ENCODE peak calls at places on chromosome 13, in nine cellular contexts. One of them, this sample, is unnamed.

GRCh38 chr13:49113526-49114286 is 106.4 kb upstream of the MLNR start:
- DNase-seq in mesothelial cell of epicardium: no peak
- DNase-seq in testis: no peak
- DNase-seq in fibroblast of the aortic adventitia: peak
- DNase-seq in IMR-90: peak
- DNase-seq in neural crest cell: no peak
- DNase-seq in AG09319: peak
- DNase-seq in astrocyte: peak
- DNase-seq in fibroblast of lung: peak
- DNase-seq in this sample: no peak

GRCh38 chr13:101845501-101846012 is 393.1 kb downstream of the ITGBL1 start:
- DNase-seq in mesothelial cell of epicardium: no peak
- DNase-seq in testis: no peak
- DNase-seq in fibroblast of the aortic adventitia: no peak
- DNase-seq in IMR-90: peak
- DNase-seq in neural crest cell: no peak
- DNase-seq in AG09319: no peak
- DNase-seq in astrocyte: no peak
- DNase-seq in fibroblast of lung: no peak
- DNase-seq in this sample: peak

GRCh38 chr13:21879263-21879914 is 208.5 kb downstream of the FGF9 start:
- DNase-seq in mesothelial cell of epicardium: no peak
- DNase-seq in testis: no peak
- DNase-seq in fibroblast of the aortic adventitia: no peak
- DNase-seq in IMR-90: no peak
- DNase-seq in neural crest cell: no peak
- DNase-seq in AG09319: no peak
- DNase-seq in astrocyte: no peak
- DNase-seq in fibroblast of lung: no peak
- DNase-seq in this sample: no peak

GRCh38 chr13:91381371-91381770 is 17.1 kb upstream of the GPC5 start:
- DNase-seq in mesothelial cell of epicardium: no peak
- DNase-seq in testis: peak
- DNase-seq in fibroblast of the aortic adventitia: peak
- DNase-seq in IMR-90: peak
- DNase-seq in neural crest cell: no peak
- DNase-seq in AG09319: no peak
- DNase-seq in astrocyte: peak
- DNase-seq in fibroblast of lung: peak
- DNase-seq in this sample: no peak

GRCh38 chr13:46386996-46387851 is at the start of gene RUBCNL:
- DNase-seq in mesothelial cell of epicardium: peak
- DNase-seq in testis: peak
- DNase-seq in fibroblast of the aortic adventitia: no peak
- DNase-seq in IMR-90: no peak
- DNase-seq in neural crest cell: peak
- DNase-seq in AG09319: no peak
- DNase-seq in astrocyte: no peak
- DNase-seq in fibroblast of lung: peak
- DNase-seq in this sample: peak

GRCh38 chr13:73450583-73450982 is 391.8 kb downstream of the KLF5 start:
- DNase-seq in mesothelial cell of epicardium: no peak
- DNase-seq in testis: no peak
- DNase-seq in fibroblast of the aortic adventitia: no peak
- DNase-seq in IMR-90: peak
- DNase-seq in neural crest cell: no peak
- DNase-seq in AG09319: no peak
- DNase-seq in astrocyte: peak
- DNase-seq in fibroblast of lung: no peak
- DNase-seq in this sample: no peak

GRCh38 chr13:25575562-25575961 is 203.8 kb downstream of the ATP8A2 start:
- DNase-seq in mesothelial cell of epicardium: no peak
- DNase-seq in testis: no peak
- DNase-seq in fibroblast of the aortic adventitia: no peak
- DNase-seq in IMR-90: no peak
- DNase-seq in neural crest cell: no peak
- DNase-seq in AG09319: no peak
- DNase-seq in astrocyte: no peak
- DNase-seq in fibroblast of lung: no peak
- DNase-seq in this sample: no peak

GRCh38 chr13:71477735-71478134 is 389.3 kb downstream of the DACH1 start:
- DNase-seq in mesothelial cell of epicardium: no peak
- DNase-seq in testis: no peak
- DNase-seq in fibroblast of the aortic adventitia: no peak
- DNase-seq in IMR-90: no peak
- DNase-seq in neural crest cell: no peak
- DNase-seq in AG09319: no peak
- DNase-seq in astrocyte: no peak
- DNase-seq in fibroblast of lung: no peak
- DNase-seq in this sample: no peak

GRCh38 chr13:108060111-108060510 is 155.2 kb downstream of the LIG4 start:
- DNase-seq in mesothelial cell of epicardium: no peak
- DNase-seq in testis: no peak
- DNase-seq in fibroblast of the aortic adventitia: no peak
- DNase-seq in IMR-90: no peak
- DNase-seq in neural crest cell: no peak
- DNase-seq in AG09319: no peak
- DNase-seq in astrocyte: no peak
- DNase-seq in fibroblast of lung: no peak
- DNase-seq in this sample: no peak

GRCh38 chr13:83183439-83184149 is 698.7 kb downstream of the SLITRK1 start:
- DNase-seq in mesothelial cell of epicardium: no peak
- DNase-seq in testis: peak
- DNase-seq in fibroblast of the aortic adventitia: no peak
- DNase-seq in IMR-90: no peak
- DNase-seq in neural crest cell: no peak
- DNase-seq in AG09319: no peak
- DNase-seq in astrocyte: no peak
- DNase-seq in fibroblast of lung: no peak
- DNase-seq in this sample: no peak

GRCh38 chr13:23918208-23918607 is 20.9 kb upstream of the C1QTNF9B start:
- DNase-seq in mesothelial cell of epicardium: no peak
- DNase-seq in testis: no peak
- DNase-seq in fibroblast of the aortic adventitia: no peak
- DNase-seq in IMR-90: peak
- DNase-seq in neural crest cell: no peak
- DNase-seq in AG09319: no peak
- DNase-seq in astrocyte: peak
- DNase-seq in fibroblast of lung: no peak
- DNase-seq in this sample: no peak

DNA sequence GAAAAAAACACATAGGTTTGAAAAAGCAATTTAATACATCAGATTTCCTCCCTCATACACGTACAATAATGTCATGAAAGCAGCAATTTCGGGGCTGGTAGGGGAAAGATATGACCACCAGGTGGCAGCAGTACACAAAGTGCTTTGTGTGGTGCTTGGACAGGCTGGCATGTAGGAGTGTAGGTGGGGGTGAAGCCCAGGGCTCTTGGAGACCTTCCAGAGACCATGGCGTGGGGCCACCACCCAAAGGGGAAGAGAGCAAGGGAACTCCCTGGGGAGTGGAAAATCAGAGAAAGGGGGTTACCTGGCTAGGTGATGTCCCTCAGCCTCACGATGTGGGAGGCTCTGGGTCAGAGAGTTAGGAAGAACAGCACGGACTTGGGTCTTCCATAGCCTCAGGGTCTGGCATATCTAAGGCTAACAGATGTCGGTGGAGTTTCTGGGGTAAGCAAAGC is 11.8 kb upstream of the CCNA1 start:
- DNase-seq in mesothelial cell of epicardium: peak
- DNase-seq in testis: peak
- DNase-seq in fibroblast of the aortic adventitia: peak
- DNase-seq in IMR-90: peak
- DNase-seq in neural crest cell: peak
- DNase-seq in AG09319: peak
- DNase-seq in astrocyte: peak
- DNase-seq in fibroblast of lung: peak
- DNase-seq in this sample: peak
- TF ChIP-seq CTCF in mesothelial cell of epicardium: peak
- TF ChIP-seq CTCF in testis: peak
- TF ChIP-seq CTCF in fibroblast of the aortic adventitia: peak
- TF ChIP-seq CTCF in IMR-90: peak
- TF ChIP-seq CTCF in neural crest cell: peak
- TF ChIP-seq CTCF in AG09319: peak
- TF ChIP-seq CTCF in astrocyte: peak
- TF ChIP-seq CTCF in fibroblast of lung: peak
- TF ChIP-seq CTCF in this sample: peak

DNA sequence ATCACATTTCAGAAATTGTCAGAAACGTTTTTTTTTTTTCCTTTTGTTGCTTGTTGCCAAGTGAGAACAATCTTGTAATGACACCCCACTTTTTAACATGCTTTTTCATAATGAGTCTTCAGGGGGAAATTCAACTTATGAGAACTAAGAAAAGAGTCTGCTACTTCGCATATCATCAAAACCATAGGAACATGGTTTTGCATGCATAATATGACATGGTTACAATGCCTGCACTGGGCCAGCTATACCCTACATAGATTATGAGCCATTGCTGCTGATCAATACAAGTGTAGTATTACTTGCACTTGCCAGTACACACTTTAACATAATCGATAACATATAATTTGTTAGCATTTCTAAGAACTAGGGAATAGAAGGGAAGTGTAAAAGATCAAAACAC is 191.0 kb upstream of the NBEA start:
- DNase-seq in mesothelial cell of epicardium: no peak
- DNase-seq in testis: no peak
- DNase-seq in fibroblast of the aortic adventitia: no peak
- DNase-seq in IMR-90: no peak
- DNase-seq in neural crest cell: no peak
- DNase-seq in AG09319: no peak
- DNase-seq in astrocyte: no peak
- DNase-seq in fibroblast of lung: no peak
- DNase-seq in this sample: no peak
- TF ChIP-seq CTCF in mesothelial cell of epicardium: no peak
- TF ChIP-seq CTCF in testis: no peak
- TF ChIP-seq CTCF in fibroblast of the aortic adventitia: no peak
- TF ChIP-seq CTCF in IMR-90: no peak
- TF ChIP-seq CTCF in neural crest cell: no peak
- TF ChIP-seq CTCF in AG09319: no peak
- TF ChIP-seq CTCF in astrocyte: no peak
- TF ChIP-seq CTCF in fibroblast of lung: no peak
- TF ChIP-seq CTCF in this sample: no peak

GRCh38 chr13:76885203-76886004 is 801 bp downstream of the KCTD12 start:
- DNase-seq in mesothelial cell of epicardium: peak
- DNase-seq in testis: peak
- DNase-seq in fibroblast of the aortic adventitia: peak
- DNase-seq in IMR-90: peak
- DNase-seq in neural crest cell: peak
- DNase-seq in AG09319: no peak
- DNase-seq in astrocyte: peak
- DNase-seq in fibroblast of lung: peak
- DNase-seq in this sample: peak

GRCh38 chr13:76884571-76885202 is 1.5 kb downstream of the KCTD12 start:
- DNase-seq in mesothelial cell of epicardium: no peak
- DNase-seq in testis: peak
- DNase-seq in fibroblast of the aortic adventitia: peak
- DNase-seq in IMR-90: peak
- DNase-seq in neural crest cell: no peak
- DNase-seq in AG09319: no peak
- DNase-seq in astrocyte: peak
- DNase-seq in fibroblast of lung: peak
- DNase-seq in this sample: no peak

GRCh38 chr13:76887070-76887563 is 912 bp upstream of the KCTD12 start:
- DNase-seq in mesothelial cell of epicardium: no peak
- DNase-seq in testis: peak
- DNase-seq in fibroblast of the aortic adventitia: no peak
- DNase-seq in IMR-90: no peak
- DNase-seq in neural crest cell: peak
- DNase-seq in AG09319: no peak
- DNase-seq in astrocyte: peak
- DNase-seq in fibroblast of lung: no peak
- DNase-seq in this sample: peak

GRCh38 chr13:76886005-76886291 is 257 bp downstream of the KCTD12 start:
- DNase-seq in mesothelial cell of epicardium: no peak
- DNase-seq in testis: peak
- DNase-seq in fibroblast of the aortic adventitia: no peak
- DNase-seq in IMR-90: no peak
- DNase-seq in neural crest cell: no peak
- DNase-seq in AG09319: no peak
- DNase-seq in astrocyte: no peak
- DNase-seq in fibroblast of lung: no peak
- DNase-seq in this sample: no peak

DNA sequence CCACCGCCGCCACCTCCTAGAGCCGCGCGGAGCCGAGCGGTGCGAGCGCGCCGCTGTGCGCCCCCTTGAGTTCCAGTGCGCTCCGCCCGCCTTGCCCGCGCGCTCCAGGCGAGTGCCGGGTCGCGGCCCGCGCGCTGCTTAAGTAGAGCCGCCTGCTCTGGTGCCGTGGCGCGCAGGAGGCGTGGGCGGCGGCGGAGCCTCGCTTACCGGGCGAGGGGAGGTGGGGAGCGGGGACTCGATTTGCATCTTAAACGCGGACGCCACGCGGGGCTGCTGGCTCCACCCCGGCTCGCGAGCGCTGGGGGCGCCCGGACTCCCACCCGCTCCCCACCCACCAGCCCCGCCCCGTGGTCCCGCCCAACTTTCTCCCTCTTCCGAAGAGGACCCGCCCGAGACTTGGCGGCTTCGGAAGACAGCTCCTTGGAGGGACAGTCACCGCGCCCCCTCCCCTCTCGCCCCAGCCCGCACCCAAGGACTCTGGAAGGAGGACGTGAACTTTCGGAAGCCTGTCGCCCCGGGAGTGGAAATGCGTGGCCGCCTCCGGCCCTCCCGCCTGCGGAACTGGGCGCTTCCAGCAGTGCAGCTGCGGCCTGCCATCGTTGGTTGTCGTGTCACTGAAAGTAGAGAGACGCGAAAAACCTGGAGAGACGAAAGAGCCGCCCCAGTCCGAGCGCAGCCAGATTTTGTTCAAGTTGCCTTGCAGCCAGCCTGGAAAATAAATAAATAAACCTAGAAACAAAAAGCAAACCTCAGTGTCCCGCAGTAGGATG is at the start of gene KCTD12:
- DNase-seq in mesothelial cell of epicardium: peak
- DNase-seq in testis: peak
- DNase-seq in fibroblast of the aortic adventitia: peak
- DNase-seq in IMR-90: peak
- DNase-seq in neural crest cell: peak
- DNase-seq in AG09319: peak
- DNase-seq in astrocyte: peak
- DNase-seq in fibroblast of lung: peak
- DNase-seq in this sample: peak
- TF ChIP-seq CTCF in mesothelial cell of epicardium: no peak
- TF ChIP-seq CTCF in testis: peak
- TF ChIP-seq CTCF in fibroblast of the aortic adventitia: peak
- TF ChIP-seq CTCF in IMR-90: peak
- TF ChIP-seq CTCF in neural crest cell: peak
- TF ChIP-seq CTCF in AG09319: peak
- TF ChIP-seq CTCF in astrocyte: no peak
- TF ChIP-seq CTCF in fibroblast of lung: no peak
- TF ChIP-seq CTCF in this sample: peak

DNA sequence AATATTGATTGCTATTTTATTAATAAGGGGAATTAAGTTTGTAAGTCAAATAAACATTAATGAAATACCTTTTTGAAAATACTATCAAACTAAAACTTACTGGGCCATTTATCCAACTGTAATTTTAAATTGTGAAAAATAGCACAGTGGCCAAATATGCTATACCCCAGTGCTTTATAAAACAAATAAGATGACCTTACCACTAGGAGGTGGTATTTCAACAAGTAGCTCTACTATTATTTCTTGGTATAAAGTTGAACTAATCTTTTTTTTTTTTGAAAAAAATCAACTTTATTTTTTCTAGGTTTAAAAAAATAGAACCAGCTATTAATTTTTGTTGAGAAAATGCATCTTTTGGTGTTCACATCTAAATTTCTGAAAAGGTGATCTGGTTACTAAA is 14.7 kb downstream of the LACC1 start:
- DNase-seq in mesothelial cell of epicardium: no peak
- DNase-seq in testis: no peak
- DNase-seq in fibroblast of the aortic adventitia: no peak
- DNase-seq in IMR-90: no peak
- DNase-seq in neural crest cell: no peak
- DNase-seq in AG09319: no peak
- DNase-seq in astrocyte: no peak
- DNase-seq in fibroblast of lung: peak
- DNase-seq in this sample: no peak
- TF ChIP-seq CTCF in mesothelial cell of epicardium: no peak
- TF ChIP-seq CTCF in testis: no peak
- TF ChIP-seq CTCF in fibroblast of the aortic adventitia: peak
- TF ChIP-seq CTCF in IMR-90: peak
- TF ChIP-seq CTCF in neural crest cell: peak
- TF ChIP-seq CTCF in AG09319: no peak
- TF ChIP-seq CTCF in astrocyte: no peak
- TF ChIP-seq CTCF in fibroblast of lung: peak
- TF ChIP-seq CTCF in this sample: peak

This sample was measured in Caco-2.